ENCODE peak calls at places on chromosome 13, in eight cellular contexts. V is AG04449, J is H1, D is lower leg skin, T is aorta, N is Peyer's patch, K is adrenal gland, G is brain microvascular endothelial cell. A is an unnamed sample.

GRCh38 chr13:94280845-94281244 is 198.6 kb downstream of the DCT start:
- DNase-seq in V (no peak), J (no peak), D (no peak), T (no peak), N (no peak), K (no peak), G (no peak), A (no peak)

GRCh38 chr13:114035583-114036501 is 62.0 kb upstream of the C13orf46 start:
- DNase-seq in V (no peak), J (no peak), D (no peak), T (no peak), N (no peak), K (no peak), G (peak; percentile 48), A (no peak)

GRCh38 chr13:25860862-25861261 is 191.0 kb downstream of the SHISA2 start:
- DNase-seq in V (peak; percentile 14), J (no peak), D (no peak), T (no peak), N (no peak), K (no peak), G (peak; percentile 65), A (no peak)

GRCh38 chr13:113562085-113562749 is 22.3 kb upstream of the TFDP1 start:
- DNase-seq in V (peak; percentile 23), J (peak; percentile 90), D (peak; percentile 30), T (no peak), N (no peak), K (peak; percentile 60), G (peak; percentile 62), A (peak; percentile 56)

GRCh38 chr13:46369506-46370268 is 17.4 kb downstream of the RUBCNL start:
- DNase-seq in V (peak; percentile 85), J (no peak), D (peak; percentile 64), T (no peak), N (no peak), K (no peak), G (peak; percentile 81), A (peak; percentile 17)

GRCh38 chr13:43776680-43777079 is 10.1 kb downstream of the ENOX1 start:
- DNase-seq in V (no peak), J (no peak), D (no peak), T (no peak), N (no peak), K (no peak), G (peak; percentile 40), A (no peak)

GRCh38 chr13:95535243-95535642 is 17.3 kb upstream of the CLDN10 start:
- DNase-seq in V (no peak), J (no peak), D (no peak), T (no peak), N (no peak), K (peak; percentile 9), G (peak; percentile 88), A (no peak)

GRCh38 chr13:22945321-22946226 is 235.2 kb upstream of the SGCG start:
- DNase-seq in V (no peak), J (peak; percentile 10), D (no peak), T (no peak), N (no peak), K (no peak), G (no peak), A (no peak)

GRCh38 chr13:62512194-62513141 is 1096.8 kb upstream of the PCDH20 start:
- DNase-seq in V (no peak), J (peak; percentile 68), D (no peak), T (peak; percentile 47), N (peak; percentile 32), K (peak; percentile 7), G (peak; percentile 0), A (peak; percentile 53)

GRCh38 chr13:113671066-113672001 is 4.3 kb downstream of the GRK1 start:
- DNase-seq in V (no peak), J (no peak), D (no peak), T (peak; percentile 69), N (peak; percentile 37), K (no peak), G (no peak), A (no peak)

GRCh38 chr13:111629933-111630332 is 309.5 kb downstream of the TEX29 start:
- DNase-seq in V (no peak), J (no peak), D (no peak), T (no peak), N (no peak), K (no peak), G (no peak), A (no peak)

GRCh38 chr13:75372517-75372916 is 109.5 kb downstream of the TBC1D4 start:
- DNase-seq in V (no peak), J (no peak), D (no peak), T (no peak), N (no peak), K (no peak), G (peak; percentile 48), A (peak; percentile 69)

GRCh38 chr13:27966641-27967202 is 2.4 kb downstream of the CDX2 start:
- DNase-seq in V (no peak), J (peak; percentile 80), D (no peak), T (no peak), N (peak; percentile 65), K (no peak), G (no peak), A (no peak)

GRCh38 chr13:27969073-27969865 is at the start of gene CDX2:
- DNase-seq in V (no peak), J (no peak), D (no peak), T (no peak), N (peak; percentile 95), K (no peak), G (no peak), A (no peak)

GRCh38 chr13:27967203-27967735 is 1.8 kb downstream of the CDX2 start:
- DNase-seq in V (no peak), J (no peak), D (no peak), T (no peak), N (no peak), K (no peak), G (no peak), A (no peak)

GRCh38 chr13:27968316-27969072 is 621 bp downstream of the CDX2 start:
- DNase-seq in V (no peak), J (peak; percentile 82), D (no peak), T (no peak), N (no peak), K (no peak), G (no peak), A (no peak)

DNA sequence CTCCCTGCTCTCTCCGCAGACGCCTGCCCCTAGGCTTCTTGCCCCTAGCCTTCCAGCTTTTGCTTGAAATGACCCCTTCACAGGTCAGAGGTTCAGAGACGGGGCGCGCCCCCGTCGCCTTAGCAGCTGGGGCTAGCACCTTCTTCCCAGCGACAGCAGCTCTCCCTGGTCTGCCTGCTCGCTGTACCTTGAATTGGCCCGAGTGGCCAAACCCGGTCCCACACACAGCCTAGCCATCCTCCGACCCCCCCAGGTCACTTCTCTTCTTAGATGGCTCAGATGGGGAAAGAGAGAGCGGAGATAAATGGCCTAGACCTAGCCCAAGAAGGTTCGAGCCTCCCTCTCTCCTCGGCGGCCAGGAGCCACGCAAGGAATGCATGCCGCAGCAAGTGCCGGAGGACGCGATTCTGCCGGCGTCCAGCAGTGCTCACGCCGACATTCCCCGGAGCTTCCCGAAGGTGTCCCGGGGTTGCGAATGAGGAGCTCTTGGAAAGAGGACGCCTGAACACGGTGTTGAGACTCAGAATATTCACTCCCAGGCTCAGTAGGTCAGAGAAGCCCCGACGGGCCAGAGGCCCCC is 1.3 kb downstream of the CDX2 start:
- DNase-seq in V (no peak), J (no peak), D (no peak), T (no peak), N (no peak), K (no peak), G (no peak), A (no peak)
- H3K4me3 ChIP-seq in V (no peak overlapping the region), J (no peak overlapping the region), D (no peak overlapping the region), T (no peak overlapping the region), N (peak overlapping the region; percentile 80), K (no peak overlapping the region), G (no peak overlapping the region), A (no peak overlapping the region)

GRCh38 chr13:109779876-109780516 is 6.4 kb downstream of the IRS2 start:
- DNase-seq in V (no peak), J (no peak), D (no peak), T (no peak), N (no peak), K (no peak), G (no peak), A (no peak)

GRCh38 chr13:109782066-109782822 is 4.1 kb downstream of the IRS2 start:
- DNase-seq in V (no peak), J (no peak), D (no peak), T (no peak), N (no peak), K (peak; percentile 57), G (no peak), A (no peak)

GRCh38 chr13:109779074-109779473 is 7.3 kb downstream of the IRS2 start:
- DNase-seq in V (no peak), J (no peak), D (no peak), T (no peak), N (no peak), K (no peak), G (no peak), A (no peak)

GRCh38 chr13:109781384-109782065 is 4.9 kb downstream of the IRS2 start:
- DNase-seq in V (no peak), J (no peak), D (peak; percentile 31), T (no peak), N (peak; percentile 61), K (peak; percentile 80), G (no peak), A (no peak)

DNA sequence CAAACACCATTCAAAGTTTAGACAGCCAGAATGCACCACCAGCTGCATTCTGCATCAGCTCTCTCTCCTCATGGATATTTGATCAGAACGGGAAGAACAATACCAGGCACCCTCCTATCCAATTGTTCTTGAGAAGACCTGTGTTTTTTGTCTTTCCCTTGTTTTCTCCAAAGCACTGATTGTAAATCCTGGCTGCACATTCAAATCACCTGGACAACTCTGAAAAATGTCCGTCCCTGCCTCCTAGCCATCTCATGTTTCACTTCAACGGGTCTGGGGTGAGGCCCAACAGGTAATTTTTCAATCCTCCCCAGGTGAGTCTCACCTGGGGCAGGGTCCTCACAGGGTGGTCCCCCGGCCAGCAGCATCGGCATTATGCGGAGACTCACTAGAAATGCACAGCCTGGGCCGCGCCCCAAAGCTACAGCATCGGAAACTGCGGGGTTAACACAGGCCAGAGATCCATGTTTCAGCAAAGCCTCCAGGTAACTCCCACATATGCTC is 5.5 kb downstream of the IRS2 start:
- DNase-seq in V (no peak), J (no peak), D (no peak), T (no peak), N (no peak), K (no peak), G (no peak), A (no peak)
- H3K4me3 ChIP-seq in V (peak overlapping the region; percentile 57), J (no peak overlapping the region), D (peak overlapping the region; percentile 20), T (peak overlapping the region; percentile 68), N (peak overlapping the region; percentile 90), K (peak overlapping the region; percentile 4), G (peak overlapping the region; percentile 58), A (no peak overlapping the region)

GRCh38 chr13:32309812-32310706 is 5.1 kb downstream of the ZAR1L start:
- DNase-seq in V (no peak), J (peak; percentile 47), D (no peak), T (no peak), N (no peak), K (no peak), G (peak; percentile 43), A (peak; percentile 51)
- H3K4me3 ChIP-seq in V (no peak overlapping the region), J (no peak overlapping the region), D (no peak overlapping the region), T (peak overlapping the region; percentile 38), N (no peak overlapping the region), K (no peak overlapping the region), G (no peak overlapping the region), A (peak overlapping the region; percentile 14)

DNA sequence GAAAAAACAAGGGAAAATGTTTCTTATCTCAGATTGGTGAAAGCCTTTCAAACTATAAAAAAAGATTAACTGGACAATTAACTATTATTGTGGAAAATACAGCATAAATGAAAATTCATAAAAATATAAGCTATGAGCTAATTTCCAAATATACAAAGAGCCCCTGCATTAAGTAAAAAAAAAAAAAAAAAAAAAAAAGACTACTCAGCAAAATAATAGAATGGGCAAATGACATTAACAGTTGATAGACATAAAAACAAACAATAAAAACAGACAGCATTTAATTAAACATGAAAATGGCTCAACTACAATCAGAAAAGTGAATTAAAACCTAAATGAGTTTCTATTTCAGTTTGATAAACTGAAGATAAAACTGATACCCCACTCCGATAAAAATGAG is 77.5 kb downstream of the RBM26 start:
- DNase-seq in V (no peak), J (no peak), D (no peak), T (no peak), N (no peak), K (no peak), G (no peak), A (no peak)
- H3K4me3 ChIP-seq in V (no peak overlapping the region), J (no peak overlapping the region), D (no peak overlapping the region), T (no peak overlapping the region), N (no peak overlapping the region), K (no peak overlapping the region), G (no peak overlapping the region), A (no peak overlapping the region)